ENCODE peak calls at places on chromosome 1, in four cellular contexts. X is GM12878, C is HepG2, K is H1. Z is an unnamed sample.
A peak's percentile ranks its signal among the peaks of the same experiment; 100 is the strongest.

GRCh38 chr1:84792421-84792820 is 100.6 kb downstream of the LPAR3 start:
- DNase-seq in X (no peak), C (no peak), K (no peak), Z (no peak)

GRCh38 chr1:171817511-171818265 is 23.6 kb upstream of the DNM3 start:
- DNase-seq in X (no peak), C (peak; percentile 30), K (no peak), Z (no peak)

GRCh38 chr1:115364044-115364775 is 26.2 kb upstream of the NGF start:
- DNase-seq in X (no peak), C (no peak), K (no peak), Z (no peak)

GRCh38 chr1:191608367-191608766 is 549.9 kb upstream of the RGS18 start:
- DNase-seq in X (no peak), C (peak; percentile 16), K (no peak), Z (no peak)

GRCh38 chr1:222618001-222618879 is at the start of gene MIA3:
- DNase-seq in X (no peak), C (peak; percentile 39), K (no peak), Z (peak; percentile 96)

GRCh38 chr1:58041621-58042020 is 504.9 kb downstream of the OMA1 start:
- DNase-seq in X (no peak), C (no peak), K (no peak), Z (no peak)

GRCh38 chr1:12627308-12627707 is 9.3 kb upstream of the DHRS3 start:
- DNase-seq in X (no peak), C (no peak), K (no peak), Z (no peak)

GRCh38 chr1:174017231-174017970 is 4.8 kb downstream of the RC3H1 start:
- DNase-seq in X (no peak), C (no peak), K (no peak), Z (no peak)

GRCh38 chr1:24204116-24204515 is 17.0 kb upstream of the IFNLR1 start:
- DNase-seq in X (no peak), C (no peak), K (no peak), Z (no peak)

GRCh38 chr1:3078421-3078820 is 9.4 kb downstream of the PRDM16 start:
- DNase-seq in X (no peak), C (no peak), K (no peak), Z (no peak)

GRCh38 chr1:8055973-8056372 is 29.9 kb upstream of the ERRFI1 start:
- DNase-seq in X (no peak), C (peak; percentile 33), K (no peak), Z (no peak)

GRCh38 chr1:235105051-235106043 is 23.3 kb downstream of the TOMM20 start:
- DNase-seq in X (peak; percentile 86), C (no peak), K (no peak), Z (no peak)

GRCh38 chr1:18012686-18013085 is 94.9 kb upstream of the IGSF21 start:
- DNase-seq in X (no peak), C (no peak), K (no peak), Z (no peak)
- TF ChIP-seq BRCA1 in X (no peak), C (no peak), K (no peak), Z (no peak)

GRCh38 chr1:25217598-25218232 is 14.6 kb downstream of the SYF2 start:
- DNase-seq in X (no peak), C (no peak), K (no peak), Z (no peak)

GRCh38 chr1:25219661-25220251 is 12.5 kb downstream of the SYF2 start:
- DNase-seq in X (no peak), C (no peak), K (no peak), Z (no peak)

GRCh38 chr1:25216123-25216522 is 16.2 kb downstream of the SYF2 start:
- DNase-seq in X (no peak), C (no peak), K (no peak), Z (no peak)

GRCh38 chr1:25220666-25221065 is 11.6 kb downstream of the SYF2 start:
- DNase-seq in X (no peak), C (no peak), K (no peak), Z (no peak)

DNA sequence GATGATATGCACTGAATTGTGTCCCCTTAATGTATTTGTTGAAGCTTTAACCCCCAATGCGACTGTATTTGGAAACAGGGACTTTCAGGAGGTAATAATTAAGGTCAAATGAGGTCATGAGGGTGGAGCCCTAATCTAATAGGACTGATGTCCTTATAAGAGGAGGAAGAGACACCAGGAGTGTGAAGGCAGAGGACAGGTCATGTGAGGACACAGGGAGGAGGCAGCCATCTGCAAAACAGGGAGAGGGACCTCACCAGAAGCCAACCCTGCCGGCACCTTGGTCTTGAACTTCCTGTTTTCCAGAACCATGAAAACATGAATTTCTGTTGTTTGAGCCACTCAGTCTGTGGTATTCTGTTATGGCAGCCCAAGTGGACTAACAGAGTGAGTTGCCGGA is 15.3 kb downstream of the SYF2 start:
- DNase-seq in X (no peak), C (no peak), K (no peak), Z (no peak)
- TF ChIP-seq BRCA1 in X (no peak), C (no peak), K (no peak), Z (no peak)

GRCh38 chr1:161200992-161201827 is 957 bp upstream of the NDUFS2 start:
- DNase-seq in X (no peak), C (no peak), K (no peak), Z (peak; percentile 47)
- TF ChIP-seq BRCA1 in X (no peak), C (no peak), K (no peak), Z (no peak)

GRCh38 chr1:208170252-208170651 is 73.9 kb downstream of the PLXNA2 start:
- DNase-seq in X (no peak), C (no peak), K (no peak), Z (no peak)
- TF ChIP-seq BRCA1 in X (no peak), C (no peak), K (no peak), Z (no peak)

DNA sequence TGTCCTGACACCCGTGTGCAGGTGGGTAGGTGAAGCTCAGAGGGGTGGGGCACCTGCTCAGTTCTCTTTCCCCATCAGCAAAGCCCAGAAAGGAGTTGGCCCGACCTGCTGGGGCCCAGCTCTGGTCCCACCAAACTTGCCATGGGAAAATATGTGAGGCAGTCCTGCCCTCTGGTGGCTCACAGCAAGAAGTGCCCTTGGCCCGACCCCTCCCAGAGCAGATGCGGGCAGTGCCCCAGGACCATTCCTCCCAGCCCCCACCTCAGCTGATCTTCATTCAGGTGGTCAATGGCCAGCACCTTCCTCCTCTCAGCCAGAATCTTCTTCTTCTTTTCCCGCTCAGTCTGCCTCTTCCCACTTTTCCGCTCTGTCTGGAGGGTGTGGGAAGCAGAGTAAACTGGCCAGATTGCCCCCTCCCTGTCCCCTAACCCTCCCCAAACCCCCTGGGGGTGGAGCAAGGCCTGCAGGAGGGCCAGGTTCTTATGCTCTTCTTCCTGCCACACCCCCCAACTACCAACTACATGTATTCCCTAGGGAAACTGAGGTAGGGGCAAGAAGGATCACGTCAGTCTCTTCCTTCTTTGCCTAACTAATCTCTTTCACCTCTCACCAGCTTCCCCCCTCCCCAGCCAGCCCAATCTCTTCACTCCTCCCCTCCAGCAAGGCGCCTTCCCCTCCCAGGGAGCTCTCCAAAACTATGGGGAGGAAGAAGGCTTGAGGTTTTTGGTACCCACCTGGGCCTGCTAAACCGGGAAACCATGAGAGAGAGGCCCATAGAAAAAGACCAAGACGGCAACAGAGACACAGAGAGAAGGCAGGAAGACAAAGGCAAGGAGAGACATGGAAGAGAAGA is 15.6 kb downstream of the TNNT2 start:
- DNase-seq in X (no peak), C (peak; percentile 28), K (peak; percentile 56), Z (peak; percentile 85)
- TF ChIP-seq BRCA1 in X (no peak), C (no peak), K (no peak), Z (no peak)

GRCh38 chr1:11576109-11576875 is 77.9 kb downstream of the FBXO2 start:
- DNase-seq in X (no peak), C (no peak), K (no peak), Z (no peak)
- TF ChIP-seq BRCA1 in X (no peak), C (no peak), K (no peak), Z (no peak)

GRCh38 chr1:69739181-69739580 is 171.5 kb downstream of the LRRC7 start:
- DNase-seq in X (no peak), C (no peak), K (no peak), Z (no peak)

GRCh38 chr1:69743146-69743545 is 175.4 kb downstream of the LRRC7 start:
- DNase-seq in X (no peak), C (no peak), K (no peak), Z (no peak)

GRCh38 chr1:69738458-69738857 is 170.7 kb downstream of the LRRC7 start:
- DNase-seq in X (no peak), C (no peak), K (no peak), Z (no peak)

DNA sequence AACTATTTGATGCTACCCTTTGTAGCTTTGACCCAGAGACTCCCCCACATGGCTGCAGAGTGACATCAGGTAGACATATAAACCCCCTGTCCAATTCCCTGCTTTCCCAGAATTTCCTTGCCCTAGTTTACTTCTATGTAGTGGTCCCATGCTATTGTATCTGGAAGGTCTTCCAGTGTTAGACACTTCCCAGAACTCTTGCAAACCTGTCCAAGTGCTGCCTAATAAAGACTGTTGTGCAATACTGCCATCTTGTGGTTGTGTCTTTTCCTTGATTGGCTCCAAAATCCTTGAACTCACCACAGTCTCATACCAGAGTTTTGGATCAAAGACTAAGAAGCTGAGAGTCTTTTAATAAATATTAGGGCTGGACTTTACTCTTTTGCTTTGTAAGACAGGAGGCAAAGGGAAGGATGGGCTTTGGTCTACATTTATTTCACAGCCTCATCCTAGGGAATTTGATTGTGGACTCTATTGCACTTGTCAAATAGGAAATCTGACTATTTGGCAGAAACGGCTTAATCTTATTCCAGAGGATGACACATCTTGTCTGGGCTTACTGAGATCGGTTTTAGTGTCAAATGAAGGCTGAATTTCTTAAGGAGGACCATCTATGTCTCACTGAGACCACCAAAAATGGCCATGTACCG is 169.9 kb downstream of the LRRC7 start:
- DNase-seq in X (peak; percentile 11), C (peak; percentile 61), K (no peak), Z (peak; percentile 77)
- TF ChIP-seq BRCA1 in X (no peak), C (no peak), K (no peak), Z (no peak)

DNA sequence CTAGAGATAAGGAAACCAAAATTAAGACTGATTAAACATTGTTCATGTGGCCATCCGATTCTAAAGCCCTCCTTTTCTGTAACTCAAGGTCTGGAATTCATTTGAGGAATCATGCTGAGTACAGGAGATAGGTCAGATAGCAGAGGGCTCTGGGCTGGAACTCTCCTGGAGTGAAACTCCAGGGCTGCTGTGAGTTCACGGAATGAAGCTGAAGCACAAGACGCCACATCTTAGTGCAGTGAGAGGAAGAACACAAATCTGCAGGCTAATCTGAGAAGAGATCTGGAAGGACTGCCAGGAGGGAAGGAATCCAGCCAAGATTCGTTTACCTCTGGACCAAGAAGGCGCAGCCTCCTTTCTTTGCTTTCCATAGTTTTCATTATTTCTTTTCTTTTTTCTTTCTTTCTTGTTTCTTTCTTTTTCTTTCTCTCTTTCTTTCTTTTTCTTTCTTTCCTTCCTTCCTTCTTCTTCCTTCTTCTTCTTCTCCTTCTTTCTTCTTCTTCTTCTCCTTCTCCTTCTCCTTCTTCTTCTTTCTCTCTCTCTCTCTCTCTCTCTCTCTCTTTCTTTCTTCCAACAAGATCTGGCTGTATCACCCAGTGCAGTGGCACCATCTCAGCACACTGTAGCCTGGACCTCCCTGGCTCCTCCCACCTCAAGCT is 74.8 kb upstream of the ATP1B1 start:
- DNase-seq in X (no peak), C (no peak), K (no peak), Z (no peak)
- TF ChIP-seq BRCA1 in X (no peak), C (no peak), K (no peak), Z (no peak)